ENCODE peak calls at places on chromosomes 1 and 21, in nine cellular contexts. One of them, this sample, is unnamed. For H3K27me3, the result is how much of the 10 kb centered on the place peaks cover.

GRCh38 chr1:169072945-169073725 is 33.4 kb upstream of the ATP1B1 start:
- DNase-seq in pancreas: no peak
- DNase-seq in effector memory CD4-positive, alpha-beta T cell: no peak
- DNase-seq in ovary: no peak
- DNase-seq in heart right ventricle: no peak
- DNase-seq in left lung: no peak
- DNase-seq in astrocyte: no peak
- DNase-seq in mesenchymal stem cell: no peak
- DNase-seq in fibroblast of lung: no peak
- DNase-seq in this sample: no peak

GRCh38 chr1:198726455-198726854 is 87.6 kb downstream of the PTPRC start:
- DNase-seq in pancreas: no peak
- DNase-seq in effector memory CD4-positive, alpha-beta T cell: no peak
- DNase-seq in ovary: no peak
- DNase-seq in heart right ventricle: no peak
- DNase-seq in left lung: no peak
- DNase-seq in astrocyte: peak
- DNase-seq in mesenchymal stem cell: no peak
- DNase-seq in fibroblast of lung: peak
- DNase-seq in this sample: no peak

GRCh38 chr1:207565546-207566468 is 69.8 kb downstream of the CR1 start:
- DNase-seq in pancreas: no peak
- DNase-seq in effector memory CD4-positive, alpha-beta T cell: no peak
- DNase-seq in ovary: no peak
- DNase-seq in heart right ventricle: no peak
- DNase-seq in left lung: no peak
- DNase-seq in astrocyte: no peak
- DNase-seq in mesenchymal stem cell: no peak
- DNase-seq in fibroblast of lung: no peak
- DNase-seq in this sample: no peak

GRCh38 chr21:45004481-45005263 is 64.8 kb downstream of the SLX9 start:
- DNase-seq in pancreas: no peak
- DNase-seq in effector memory CD4-positive, alpha-beta T cell: no peak
- DNase-seq in ovary: peak
- DNase-seq in heart right ventricle: peak
- DNase-seq in left lung: peak
- DNase-seq in astrocyte: peak
- DNase-seq in mesenchymal stem cell: no peak
- DNase-seq in fibroblast of lung: peak
- DNase-seq in this sample: peak

GRCh38 chr1:7298749-7299151 is 472.3 kb upstream of the VAMP3 start:
- DNase-seq in pancreas: no peak
- DNase-seq in effector memory CD4-positive, alpha-beta T cell: no peak
- DNase-seq in ovary: no peak
- DNase-seq in heart right ventricle: no peak
- DNase-seq in left lung: no peak
- DNase-seq in astrocyte: peak
- DNase-seq in mesenchymal stem cell: peak
- DNase-seq in fibroblast of lung: peak
- DNase-seq in this sample: peak

GRCh38 chr1:85398391-85399064 is 66.4 kb downstream of the DDAH1 start:
- DNase-seq in pancreas: no peak
- DNase-seq in effector memory CD4-positive, alpha-beta T cell: no peak
- DNase-seq in ovary: no peak
- DNase-seq in heart right ventricle: no peak
- DNase-seq in left lung: no peak
- DNase-seq in astrocyte: peak
- DNase-seq in mesenchymal stem cell: peak
- DNase-seq in fibroblast of lung: peak
- DNase-seq in this sample: no peak

GRCh38 chr21:43814215-43815106 is 25.1 kb downstream of the RRP1 start:
- DNase-seq in pancreas: no peak
- DNase-seq in effector memory CD4-positive, alpha-beta T cell: no peak
- DNase-seq in ovary: no peak
- DNase-seq in heart right ventricle: no peak
- DNase-seq in left lung: no peak
- DNase-seq in astrocyte: no peak
- DNase-seq in mesenchymal stem cell: no peak
- DNase-seq in fibroblast of lung: peak
- DNase-seq in this sample: no peak

GRCh38 chr1:3061981-3062615 is 6.9 kb upstream of the PRDM16 start:
- DNase-seq in pancreas: peak
- DNase-seq in effector memory CD4-positive, alpha-beta T cell: no peak
- DNase-seq in ovary: no peak
- DNase-seq in heart right ventricle: no peak
- DNase-seq in left lung: peak
- DNase-seq in astrocyte: no peak
- DNase-seq in mesenchymal stem cell: no peak
- DNase-seq in fibroblast of lung: no peak
- DNase-seq in this sample: peak

GRCh38 chr1:228837817-228838716 is 102.8 kb downstream of the RHOU start:
- DNase-seq in pancreas: no peak
- DNase-seq in effector memory CD4-positive, alpha-beta T cell: no peak
- DNase-seq in ovary: peak
- DNase-seq in heart right ventricle: no peak
- DNase-seq in left lung: peak
- DNase-seq in astrocyte: peak
- DNase-seq in mesenchymal stem cell: peak
- DNase-seq in fibroblast of lung: peak
- DNase-seq in this sample: no peak

GRCh38 chr1:233654667-233655432 is 40.9 kb downstream of the KCNK1 start:
- DNase-seq in pancreas: no peak
- DNase-seq in effector memory CD4-positive, alpha-beta T cell: no peak
- DNase-seq in ovary: no peak
- DNase-seq in heart right ventricle: no peak
- DNase-seq in left lung: no peak
- DNase-seq in astrocyte: peak
- DNase-seq in mesenchymal stem cell: no peak
- DNase-seq in fibroblast of lung: peak
- DNase-seq in this sample: no peak

GRCh38 chr1:1196431-1197187 is 9.8 kb downstream of the TNFRSF18 start:
- DNase-seq in pancreas: no peak
- DNase-seq in effector memory CD4-positive, alpha-beta T cell: no peak
- DNase-seq in ovary: no peak
- DNase-seq in heart right ventricle: peak
- DNase-seq in left lung: no peak
- DNase-seq in astrocyte: no peak
- DNase-seq in mesenchymal stem cell: no peak
- DNase-seq in fibroblast of lung: no peak
- DNase-seq in this sample: no peak

GRCh38 chr21:36835383-36835795 is 131.1 kb downstream of the HLCS start:
- DNase-seq in pancreas: no peak
- DNase-seq in effector memory CD4-positive, alpha-beta T cell: no peak
- DNase-seq in ovary: no peak
- DNase-seq in heart right ventricle: peak
- DNase-seq in left lung: no peak
- DNase-seq in astrocyte: no peak
- DNase-seq in mesenchymal stem cell: no peak
- DNase-seq in fibroblast of lung: no peak
- DNase-seq in this sample: no peak
- H3K27me3 ChIP-seq in pancreas: under half
- H3K27me3 ChIP-seq in effector memory CD4-positive, alpha-beta T cell: under half
- H3K27me3 ChIP-seq in ovary: under half
- H3K27me3 ChIP-seq in heart right ventricle: under half
- H3K27me3 ChIP-seq in left lung: under half
- H3K27me3 ChIP-seq in astrocyte: under half
- H3K27me3 ChIP-seq in mesenchymal stem cell: under half
- H3K27me3 ChIP-seq in fibroblast of lung: under half
- H3K27me3 ChIP-seq in this sample: under half

GRCh38 chr1:99640672-99641071 is 5.2 kb upstream of the PALMD start:
- DNase-seq in pancreas: no peak
- DNase-seq in effector memory CD4-positive, alpha-beta T cell: no peak
- DNase-seq in ovary: no peak
- DNase-seq in heart right ventricle: no peak
- DNase-seq in left lung: no peak
- DNase-seq in astrocyte: no peak
- DNase-seq in mesenchymal stem cell: no peak
- DNase-seq in fibroblast of lung: no peak
- DNase-seq in this sample: no peak

GRCh38 chr1:99639945-99640344 is 6.0 kb upstream of the PALMD start:
- DNase-seq in pancreas: no peak
- DNase-seq in effector memory CD4-positive, alpha-beta T cell: no peak
- DNase-seq in ovary: no peak
- DNase-seq in heart right ventricle: no peak
- DNase-seq in left lung: no peak
- DNase-seq in astrocyte: no peak
- DNase-seq in mesenchymal stem cell: no peak
- DNase-seq in fibroblast of lung: no peak
- DNase-seq in this sample: no peak

GRCh38 chr1:99638853-99639252 is 7.1 kb upstream of the PALMD start:
- DNase-seq in pancreas: no peak
- DNase-seq in effector memory CD4-positive, alpha-beta T cell: no peak
- DNase-seq in ovary: no peak
- DNase-seq in heart right ventricle: no peak
- DNase-seq in left lung: no peak
- DNase-seq in astrocyte: no peak
- DNase-seq in mesenchymal stem cell: no peak
- DNase-seq in fibroblast of lung: no peak
- DNase-seq in this sample: no peak

GRCh38 chr1:99641558-99641957 is 4.4 kb upstream of the PALMD start:
- DNase-seq in pancreas: no peak
- DNase-seq in effector memory CD4-positive, alpha-beta T cell: no peak
- DNase-seq in ovary: no peak
- DNase-seq in heart right ventricle: no peak
- DNase-seq in left lung: no peak
- DNase-seq in astrocyte: no peak
- DNase-seq in mesenchymal stem cell: no peak
- DNase-seq in fibroblast of lung: no peak
- DNase-seq in this sample: no peak

GRCh38 chr1:99639408-99639807 is 6.5 kb upstream of the PALMD start:
- DNase-seq in pancreas: no peak
- DNase-seq in effector memory CD4-positive, alpha-beta T cell: no peak
- DNase-seq in ovary: no peak
- DNase-seq in heart right ventricle: no peak
- DNase-seq in left lung: no peak
- DNase-seq in astrocyte: no peak
- DNase-seq in mesenchymal stem cell: no peak
- DNase-seq in fibroblast of lung: no peak
- DNase-seq in this sample: no peak
- H3K4me3 ChIP-seq in pancreas: no peak
- H3K4me3 ChIP-seq in effector memory CD4-positive, alpha-beta T cell: no peak
- H3K4me3 ChIP-seq in ovary: no peak
- H3K4me3 ChIP-seq in heart right ventricle: no peak
- H3K4me3 ChIP-seq in left lung: no peak
- H3K4me3 ChIP-seq in astrocyte: no peak
- H3K4me3 ChIP-seq in mesenchymal stem cell: no peak
- H3K4me3 ChIP-seq in fibroblast of lung: no peak
- H3K4me3 ChIP-seq in this sample: no peak

DNA sequence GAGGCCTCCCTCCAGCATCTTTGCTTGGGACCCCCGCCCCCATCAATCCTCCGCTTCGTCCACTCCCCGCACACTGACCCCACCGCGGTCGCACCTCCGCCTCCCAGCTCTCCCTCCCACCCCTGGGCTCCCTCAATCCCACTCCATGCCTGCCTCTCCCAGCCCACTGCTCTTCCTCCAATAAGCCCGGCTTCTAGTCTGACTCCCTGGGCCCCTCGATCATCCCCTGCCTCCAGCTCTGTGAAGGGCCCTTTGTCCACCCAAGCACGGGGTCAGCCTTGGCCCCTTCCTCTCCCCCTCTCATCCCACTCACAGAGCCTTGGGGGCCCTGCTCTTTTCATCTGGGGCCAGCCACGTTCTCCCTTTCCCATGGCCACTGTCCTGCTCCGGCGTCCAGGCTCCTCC is 1.5 kb upstream of the TMEM200B start:
- DNase-seq in pancreas: no peak
- DNase-seq in effector memory CD4-positive, alpha-beta T cell: no peak
- DNase-seq in ovary: no peak
- DNase-seq in heart right ventricle: no peak
- DNase-seq in left lung: no peak
- DNase-seq in astrocyte: no peak
- DNase-seq in mesenchymal stem cell: no peak
- DNase-seq in fibroblast of lung: no peak
- DNase-seq in this sample: no peak
- H3K27me3 ChIP-seq in pancreas: under half
- H3K27me3 ChIP-seq in effector memory CD4-positive, alpha-beta T cell: under half
- H3K27me3 ChIP-seq in ovary: under half
- H3K27me3 ChIP-seq in heart right ventricle: half or more
- H3K27me3 ChIP-seq in left lung: under half
- H3K27me3 ChIP-seq in astrocyte: under half
- H3K27me3 ChIP-seq in mesenchymal stem cell: under half
- H3K27me3 ChIP-seq in fibroblast of lung: under half
- H3K27me3 ChIP-seq in this sample: under half

GRCh38 chr1:241846862-241847539 is 1.0 kb upstream of the EXO1 start:
- DNase-seq in pancreas: no peak
- DNase-seq in effector memory CD4-positive, alpha-beta T cell: no peak
- DNase-seq in ovary: no peak
- DNase-seq in heart right ventricle: no peak
- DNase-seq in left lung: no peak
- DNase-seq in astrocyte: no peak
- DNase-seq in mesenchymal stem cell: no peak
- DNase-seq in fibroblast of lung: no peak
- DNase-seq in this sample: no peak
- H3K4me3 ChIP-seq in pancreas: no peak
- H3K4me3 ChIP-seq in effector memory CD4-positive, alpha-beta T cell: no peak
- H3K4me3 ChIP-seq in ovary: peak
- H3K4me3 ChIP-seq in heart right ventricle: peak
- H3K4me3 ChIP-seq in left lung: peak
- H3K4me3 ChIP-seq in astrocyte: peak
- H3K4me3 ChIP-seq in mesenchymal stem cell: no peak
- H3K4me3 ChIP-seq in fibroblast of lung: peak
- H3K4me3 ChIP-seq in this sample: peak

GRCh38 chr1:4481451-4481850 is 173.0 kb upstream of the AJAP1 start:
- DNase-seq in pancreas: peak
- DNase-seq in effector memory CD4-positive, alpha-beta T cell: no peak
- DNase-seq in ovary: no peak
- DNase-seq in heart right ventricle: no peak
- DNase-seq in left lung: no peak
- DNase-seq in astrocyte: no peak
- DNase-seq in mesenchymal stem cell: no peak
- DNase-seq in fibroblast of lung: no peak
- DNase-seq in this sample: no peak
- H3K27me3 ChIP-seq in pancreas: under half
- H3K27me3 ChIP-seq in effector memory CD4-positive, alpha-beta T cell: under half
- H3K27me3 ChIP-seq in ovary: under half
- H3K27me3 ChIP-seq in heart right ventricle: under half
- H3K27me3 ChIP-seq in left lung: under half
- H3K27me3 ChIP-seq in astrocyte: under half
- H3K27me3 ChIP-seq in mesenchymal stem cell: under half
- H3K27me3 ChIP-seq in fibroblast of lung: under half
- H3K27me3 ChIP-seq in this sample: under half

This sample was measured in suprapubic skin.